ENCODE peak calls at places on chromosomes 7 and 10, in seven cellular contexts. R is Karpas-422, G is SK-N-SH, T is PC-3, D is astrocyte, S is K562, K is GM23248. F is an unnamed sample. For H3K4me1 and H4K20me1, the result is how much of the 10 kb centered on the place peaks cover.

GRCh38 chr7:80415522-80415921 is 96.3 kb downstream of the GNAT3 start:
- DNase-seq in R (no peak), G (no peak), T (no peak), D (no peak), S (no peak), K (no peak), F (peak)

GRCh38 chr7:23022258-23022745 is 8.4 kb upstream of the HYCC1 start:
- DNase-seq in R (no peak), G (no peak), T (peak), D (peak), S (no peak), K (peak), F (peak)

GRCh38 chr7:76048668-76048988 is 722 bp downstream of the MDH2 start:
- DNase-seq in R (peak), G (peak), T (peak), D (no peak), S (no peak), K (no peak), F (no peak)

GRCh38 chr7:43768201-43768893 is 9.9 kb downstream of the BLVRA start:
- DNase-seq in R (no peak), G (no peak), T (no peak), D (no peak), S (no peak), K (no peak), F (no peak)

GRCh38 chr7:100765250-100765649 is 31.9 kb downstream of the ZAN start:
- DNase-seq in R (no peak), G (no peak), T (no peak), D (no peak), S (peak), K (no peak), F (no peak)

GRCh38 chr7:81256991-81257390 is 338.1 kb upstream of the SEMA3C start:
- DNase-seq in R (no peak), G (no peak), T (peak), D (no peak), S (no peak), K (no peak), F (no peak)

GRCh38 chr7:13021971-13022370 is 334.5 kb downstream of the ARL4A start:
- DNase-seq in R (no peak), G (no peak), T (no peak), D (no peak), S (no peak), K (no peak), F (no peak)

GRCh38 chr7:148584154-148584827 is 6.3 kb upstream of the C7orf33 start:
- DNase-seq in R (no peak), G (no peak), T (no peak), D (no peak), S (no peak), K (no peak), F (no peak)

GRCh38 chr10:69883256-69883655 is 81.5 kb downstream of the COL13A1 start:
- DNase-seq in R (peak), G (no peak), T (peak), D (no peak), S (no peak), K (no peak), F (no peak)

GRCh38 chr7:93160410-93160809 is 12.2 kb upstream of the SAMD9L start:
- DNase-seq in R (no peak), G (no peak), T (no peak), D (peak), S (no peak), K (no peak), F (peak)

GRCh38 chr7:35255909-35256876 is 2.3 kb upstream of the TBX20 start:
- DNase-seq in R (no peak), G (no peak), T (no peak), D (no peak), S (no peak), K (no peak), F (no peak)

GRCh38 chr10:48517482-48517881 is 87.4 kb downstream of the ARHGAP22 start:
- DNase-seq in R (no peak), G (no peak), T (no peak), D (no peak), S (no peak), K (no peak), F (no peak)

GRCh38 chr7:64618785-64619456 is 47.0 kb upstream of the ZNF107 start:
- DNase-seq in R (peak), G (peak), T (peak), D (peak), S (peak), K (peak), F (peak)

GRCh38 chr7:99829520-99830160 is 1.8 kb downstream of the CYP3A43 start:
- DNase-seq in R (no peak), G (no peak), T (no peak), D (no peak), S (no peak), K (no peak), F (no peak)

GRCh38 chr10:44125879-44126675 is 258.8 kb downstream of the CXCL12 start:
- DNase-seq in R (peak), G (no peak), T (no peak), D (peak), S (no peak), K (peak), F (peak)

GRCh38 chr10:117320050-117320665 is 55.1 kb downstream of the PDZD8 start:
- DNase-seq in R (peak), G (peak), T (peak), D (no peak), S (peak), K (peak), F (peak)

GRCh38 chr7:69782917-69783684 is 184.8 kb downstream of the AUTS2 start:
- DNase-seq in R (peak), G (no peak), T (no peak), D (peak), S (no peak), K (peak), F (peak)

GRCh38 chr7:84188811-84189405 is 5.7 kb downstream of the SEMA3A start:
- DNase-seq in R (no peak), G (peak), T (peak), D (no peak), S (no peak), K (peak), F (no peak)

GRCh38 chr7:145169908-145170307 is 334.1 kb upstream of the TPK1 start:
- DNase-seq in R (peak), G (peak), T (peak), D (no peak), S (no peak), K (no peak), F (peak)

GRCh38 chr7:1240917-1241509 is 8.3 kb downstream of the UNCX start:
- DNase-seq in R (no peak), G (no peak), T (no peak), D (no peak), S (no peak), K (no peak), F (no peak)

GRCh38 chr10:14403846-14404623 is 73.3 kb upstream of the FRMD4A start:
- DNase-seq in R (no peak), G (peak), T (no peak), D (peak), S (no peak), K (no peak), F (peak)

GRCh38 chr10:122249991-122250750 is 20.9 kb upstream of the BTBD16 start:
- DNase-seq in R (no peak), G (no peak), T (no peak), D (no peak), S (no peak), K (no peak), F (no peak)

GRCh38 chr10:80500572-80501380 is 36.9 kb upstream of the SH2D4B start:
- DNase-seq in R (no peak), G (no peak), T (no peak), D (no peak), S (no peak), K (no peak), F (no peak)

GRCh38 chr10:80501913-80502521 is 35.7 kb upstream of the SH2D4B start:
- DNase-seq in R (no peak), G (no peak), T (no peak), D (peak), S (no peak), K (no peak), F (peak)

GRCh38 chr10:80503584-80504157 is 34.0 kb upstream of the SH2D4B start:
- DNase-seq in R (no peak), G (no peak), T (no peak), D (no peak), S (no peak), K (no peak), F (no peak)

GRCh38 chr10:80502621-80503583 is 34.8 kb upstream of the SH2D4B start:
- DNase-seq in R (no peak), G (no peak), T (no peak), D (no peak), S (no peak), K (no peak), F (no peak)

DNA sequence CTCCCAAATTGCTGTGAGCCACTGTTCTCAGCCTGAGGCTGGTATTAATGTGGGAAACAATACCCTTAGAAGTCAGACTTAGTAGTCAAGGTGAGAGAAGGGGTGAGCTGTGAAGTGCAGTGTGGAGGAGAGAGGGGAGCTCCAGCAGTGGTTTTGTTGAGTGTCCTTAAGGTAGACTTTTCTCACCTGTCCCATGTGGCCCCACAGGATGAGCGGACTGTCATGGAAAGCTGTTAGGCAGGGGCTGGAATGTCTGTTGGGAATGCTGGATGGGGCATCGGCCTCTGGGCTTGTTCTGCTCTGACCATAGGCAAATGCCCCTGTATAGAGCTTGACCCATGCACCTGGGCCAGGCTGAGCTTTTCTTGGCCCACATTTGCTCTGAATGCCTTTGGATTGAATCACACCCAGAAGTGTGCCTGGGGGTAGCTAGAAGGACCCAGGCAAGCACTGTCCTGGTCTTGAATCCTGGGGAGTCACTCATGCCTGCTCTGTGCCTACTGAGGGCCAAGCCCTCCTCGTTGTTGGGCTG is 36.3 kb upstream of the SH2D4B start:
- DNase-seq in R (no peak), G (no peak), T (no peak), D (peak), S (no peak), K (no peak), F (no peak)
- H3K4me1 ChIP-seq in R (under half), G (under half), T (under half), D (half or more), S (half or more), K (under half), F (under half)

GRCh38 chr7:26191233-26191973 is 9.1 kb downstream of the HNRNPA2B1 start:
- DNase-seq in R (no peak), G (no peak), T (no peak), D (no peak), S (no peak), K (no peak), F (no peak)

GRCh38 chr7:26189000-26189539 is 11.5 kb downstream of the HNRNPA2B1 start:
- DNase-seq in R (peak), G (no peak), T (no peak), D (no peak), S (no peak), K (no peak), F (no peak)

GRCh38 chr7:26190417-26190869 is 10.1 kb downstream of the HNRNPA2B1 start:
- DNase-seq in R (peak), G (no peak), T (no peak), D (no peak), S (no peak), K (no peak), F (no peak)

GRCh38 chr7:26188291-26188999 is 12.1 kb downstream of the HNRNPA2B1 start:
- DNase-seq in R (peak), G (no peak), T (peak), D (no peak), S (no peak), K (no peak), F (no peak)

GRCh38 chr7:26189697-26190096 is 10.8 kb downstream of the HNRNPA2B1 start:
- DNase-seq in R (peak), G (no peak), T (no peak), D (no peak), S (no peak), K (no peak), F (no peak)
- H4K20me1 ChIP-seq in R (half or more), G (half or more), T (half or more), D (half or more), S (under half), K (under half), F (under half)

GRCh38 chr10:71255817-71256660 is 43.7 kb downstream of the UNC5B start:
- DNase-seq in R (no peak), G (peak), T (peak), D (peak), S (no peak), K (peak), F (peak)

GRCh38 chr10:71252195-71252594 is 39.8 kb downstream of the UNC5B start:
- DNase-seq in R (no peak), G (no peak), T (no peak), D (no peak), S (no peak), K (no peak), F (no peak)

GRCh38 chr10:71254834-71255539 is 42.6 kb downstream of the UNC5B start:
- DNase-seq in R (no peak), G (no peak), T (no peak), D (no peak), S (no peak), K (no peak), F (no peak)

GRCh38 chr10:71255540-71255816 is 43.1 kb downstream of the UNC5B start:
- DNase-seq in R (no peak), G (no peak), T (no peak), D (no peak), S (no peak), K (no peak), F (no peak)

GRCh38 chr10:71253981-71254818 is 41.8 kb downstream of the UNC5B start:
- DNase-seq in R (no peak), G (no peak), T (no peak), D (no peak), S (no peak), K (no peak), F (no peak)
- H3K27ac ChIP-seq in R (no peak), G (peak), T (no peak), D (no peak), S (no peak), K (no peak), F (no peak)

DNA sequence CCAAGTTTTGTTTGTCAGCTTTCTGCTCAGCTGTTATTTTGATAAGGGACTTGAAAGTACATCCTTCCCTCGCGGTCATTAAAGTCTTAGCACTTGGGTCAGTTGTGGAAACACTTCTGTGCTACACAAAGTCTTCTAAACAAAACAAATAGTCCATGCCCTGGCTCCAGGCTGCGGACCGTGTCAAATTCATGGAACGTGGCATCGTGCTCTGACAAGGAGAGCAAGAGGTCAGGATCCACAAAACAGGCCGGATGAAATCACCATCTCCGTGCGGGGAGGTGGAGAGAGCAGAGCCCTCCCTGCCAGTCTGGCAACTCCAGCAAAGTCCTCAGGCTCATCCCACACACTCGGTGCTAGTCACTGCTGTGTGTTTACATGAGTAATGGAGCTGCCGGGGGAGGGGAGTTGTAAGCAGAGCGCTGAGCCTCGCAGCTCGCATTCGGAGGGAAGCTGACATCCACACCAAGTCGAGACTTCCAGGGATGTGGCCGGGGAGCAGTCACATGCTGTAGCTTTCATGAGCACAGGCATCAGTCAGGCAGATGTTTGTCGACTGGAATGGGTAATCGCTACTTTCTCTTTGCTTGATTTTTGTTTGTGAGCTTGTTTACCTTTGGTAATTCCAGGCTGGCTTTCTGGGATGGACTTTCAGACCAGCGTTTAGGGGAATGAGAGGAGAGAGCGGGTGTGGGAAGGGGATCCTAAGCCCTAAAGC is 147.6 kb downstream of the ARID5B start:
- DNase-seq in R (no peak), G (peak), T (peak), D (peak), S (peak), K (peak), F (peak)
- H3K4me1 ChIP-seq in R (half or more), G (under half), T (half or more), D (half or more), S (under half), K (half or more), F (under half)

GRCh38 chr10:95304976-95305375 is 14.2 kb upstream of the PDLIM1 start:
- DNase-seq in R (no peak), G (no peak), T (no peak), D (no peak), S (no peak), K (no peak), F (no peak)
- H4K20me1 ChIP-seq in R (under half), G (under half), T (under half), D (under half), S (under half), K (under half), F (under half)

GRCh38 chr10:33136781-33137180 is 178.8 kb upstream of the ITGB1 start:
- DNase-seq in R (no peak), G (no peak), T (peak), D (peak), S (no peak), K (peak), F (no peak)
- H3K27ac ChIP-seq in R (no peak), G (peak), T (no peak), D (peak), S (no peak), K (peak), F (peak)

DNA sequence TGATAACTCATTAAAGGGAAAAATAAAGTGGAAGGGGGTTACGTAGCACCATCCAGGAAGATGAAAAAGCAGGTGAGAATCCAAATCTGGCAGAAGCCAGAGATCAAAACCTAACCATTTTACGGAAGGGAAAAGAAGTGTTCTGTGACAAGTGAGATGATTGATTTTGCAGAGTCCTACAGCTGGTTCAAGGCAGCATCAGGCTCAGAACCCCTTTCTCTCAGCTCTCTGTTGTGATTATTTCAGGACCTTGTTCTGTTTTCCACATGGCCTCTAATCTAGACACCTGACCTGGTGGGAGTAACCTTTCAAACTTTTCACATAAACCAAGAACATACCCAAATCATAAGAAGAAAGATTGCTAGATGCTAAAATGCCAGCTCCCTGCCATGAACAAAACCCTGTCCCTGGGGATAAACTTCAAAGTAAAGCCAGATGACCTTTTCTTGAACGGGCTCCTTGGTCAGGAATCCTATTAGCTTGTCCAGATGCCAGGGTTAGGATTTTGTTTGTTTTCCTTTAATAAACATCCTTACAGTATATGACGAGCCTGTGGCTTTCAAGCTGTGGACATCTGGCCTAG is 5.9 kb downstream of the DUSP5 start:
- DNase-seq in R (no peak), G (no peak), T (no peak), D (no peak), S (no peak), K (no peak), F (no peak)
- H3K4me1 ChIP-seq in R (half or more), G (under half), T (under half), D (half or more), S (half or more), K (half or more), F (under half)

GRCh38 chr7:45033261-45033930 is 33.4 kb downstream of the CCM2 start:
- DNase-seq in R (no peak), G (peak), T (peak), D (peak), S (no peak), K (peak), F (peak)
- H4K20me1 ChIP-seq in R (under half), G (under half), T (under half), D (half or more), S (under half), K (under half), F (under half)